ENCODE peak calls at places on chromosome 19, in ten cellular contexts. T, F, N, R, V, L, J, Q, Y and D are unnamed samples.

GRCh38 chr19:2629491-2630351 is 72.8 kb downstream of the GNG7 start:
- DNase-seq in T (no peak), F (no peak), N (no peak), R (no peak), V (no peak), L (no peak), J (no peak), Q (no peak), Y (peak; percentile 35), D (no peak)

GRCh38 chr19:10517760-10518443 is 655 bp upstream of the S1PR5 start:
- DNase-seq in T (no peak), F (no peak), N (peak; percentile 67), R (peak; percentile 60), V (no peak), L (peak; percentile 20), J (no peak), Q (peak; percentile 76), Y (no peak), D (peak; percentile 58)

GRCh38 chr19:42251572-42251990 is 3.3 kb downstream of the ERF start:
- DNase-seq in T (no peak), F (no peak), N (no peak), R (peak; percentile 19), V (no peak), L (no peak), J (no peak), Q (no peak), Y (no peak), D (no peak)

GRCh38 chr19:17796838-17797168 is 1.9 kb downstream of the B3GNT3 start:
- DNase-seq in T (no peak), F (no peak), N (no peak), R (no peak), V (no peak), L (no peak), J (no peak), Q (no peak), Y (no peak), D (no peak)

GRCh38 chr19:12792048-12792852 is 964 bp downstream of the JUNB start:
- DNase-seq in T (peak; percentile 48), F (peak; percentile 64), N (peak; percentile 67), R (no peak), V (no peak), L (peak; percentile 66), J (peak; percentile 82), Q (no peak), Y (peak; percentile 77), D (peak; percentile 85)

GRCh38 chr19:38656171-38656981 is 8.9 kb downstream of the ACTN4 start:
- DNase-seq in T (peak; percentile 83), F (peak; percentile 55), N (peak; percentile 69), R (no peak), V (no peak), L (no peak), J (no peak), Q (no peak), Y (no peak), D (peak; percentile 37)

GRCh38 chr19:18768997-18769891 is 21.9 kb downstream of the COMP start:
- DNase-seq in T (no peak), F (no peak), N (no peak), R (no peak), V (no peak), L (peak; percentile 22), J (no peak), Q (no peak), Y (no peak), D (no peak)

GRCh38 chr19:50427997-50428425 is 4.7 kb upstream of the MYBPC2 start:
- DNase-seq in T (peak; percentile 73), F (peak; percentile 20), N (peak; percentile 60), R (no peak), V (no peak), L (no peak), J (peak; percentile 91), Q (no peak), Y (no peak), D (peak; percentile 58)

GRCh38 chr19:35248310-35249145 is at the start of gene LSR:
- DNase-seq in T (no peak), F (no peak), N (no peak), R (peak; percentile 96), V (peak; percentile 94), L (peak; percentile 96), J (no peak), Q (peak; percentile 92), Y (no peak), D (peak; percentile 81)

GRCh38 chr19:42250666-42251531 is 4.0 kb downstream of the ERF start:
- DNase-seq in T (peak; percentile 55), F (no peak), N (peak; percentile 46), R (peak; percentile 21), V (no peak), L (no peak), J (peak; percentile 77), Q (no peak), Y (no peak), D (peak; percentile 78)

GRCh38 chr19:38734426-38735256 is 9.6 kb downstream of the CAPN12 start:
- DNase-seq in T (no peak), F (no peak), N (peak; percentile 56), R (peak; percentile 95), V (no peak), L (no peak), J (peak; percentile 58), Q (no peak), Y (peak; percentile 42), D (peak; percentile 61)

GRCh38 chr19:1468274-1469199 is 10.5 kb downstream of the C19orf25 start:
- DNase-seq in T (peak; percentile 41), F (no peak), N (peak; percentile 44), R (no peak), V (no peak), L (no peak), J (no peak), Q (peak; percentile 61), Y (no peak), D (no peak)

GRCh38 chr19:46115396-46116109 is 8.9 kb downstream of the IGFL3 start:
- DNase-seq in T (peak; percentile 61), F (peak; percentile 53), N (peak; percentile 72), R (no peak), V (peak; percentile 39), L (no peak), J (no peak), Q (peak; percentile 28), Y (peak; percentile 17), D (peak; percentile 89)